ENCODE peak calls at places on chromosomes 6 and 20, in eight cellular contexts. One of them, this sample, is unnamed.

GRCh38 chr20:49886571-49887203 is 28.6 kb downstream of the SPATA2 start:
- DNase-seq in RKO: no peak
- DNase-seq in adipocyte: no peak
- DNase-seq in EL: no peak
- DNase-seq in DMS 273 treated with DMSO at 0.1 percent for 48 hours: no peak
- DNase-seq in GM23338: no peak
- DNase-seq in Calu3: no peak
- DNase-seq in MCF 10A: no peak
- DNase-seq in this sample: no peak

GRCh38 chr6:5726976-5727718 is 279.6 kb downstream of the NRN1 start:
- DNase-seq in RKO: no peak
- DNase-seq in adipocyte: no peak
- DNase-seq in EL: peak; percentile 21
- DNase-seq in DMS 273 treated with DMSO at 0.1 percent for 48 hours: no peak
- DNase-seq in GM23338: peak; percentile 26
- DNase-seq in Calu3: no peak
- DNase-seq in MCF 10A: no peak
- DNase-seq in this sample: peak; percentile 17

GRCh38 chr6:4421837-4422236 is 286.5 kb upstream of the ECI2 start:
- DNase-seq in RKO: no peak
- DNase-seq in adipocyte: no peak
- DNase-seq in EL: no peak
- DNase-seq in DMS 273 treated with DMSO at 0.1 percent for 48 hours: no peak
- DNase-seq in GM23338: no peak
- DNase-seq in Calu3: no peak
- DNase-seq in MCF 10A: no peak
- DNase-seq in this sample: no peak

GRCh38 chr20:61991476-61991875 is 74.2 kb downstream of the TAF4 start:
- DNase-seq in RKO: no peak
- DNase-seq in adipocyte: no peak
- DNase-seq in EL: no peak
- DNase-seq in DMS 273 treated with DMSO at 0.1 percent for 48 hours: no peak
- DNase-seq in GM23338: no peak
- DNase-seq in Calu3: no peak
- DNase-seq in MCF 10A: no peak
- DNase-seq in this sample: no peak

GRCh38 chr6:41199427-41200246 is 1.3 kb downstream of the TREML2 start:
- DNase-seq in RKO: no peak
- DNase-seq in adipocyte: no peak
- DNase-seq in EL: no peak
- DNase-seq in DMS 273 treated with DMSO at 0.1 percent for 48 hours: no peak
- DNase-seq in GM23338: no peak
- DNase-seq in Calu3: no peak
- DNase-seq in MCF 10A: no peak
- DNase-seq in this sample: no peak

GRCh38 chr6:43621836-43622180 is 7.3 kb downstream of the GTPBP2 start:
- DNase-seq in RKO: no peak
- DNase-seq in adipocyte: no peak
- DNase-seq in EL: no peak
- DNase-seq in DMS 273 treated with DMSO at 0.1 percent for 48 hours: no peak
- DNase-seq in GM23338: no peak
- DNase-seq in Calu3: no peak
- DNase-seq in MCF 10A: no peak
- DNase-seq in this sample: no peak

GRCh38 chr20:42435230-42435629 is 754.5 kb downstream of the PTPRT start:
- DNase-seq in RKO: no peak
- DNase-seq in adipocyte: no peak
- DNase-seq in EL: no peak
- DNase-seq in DMS 273 treated with DMSO at 0.1 percent for 48 hours: no peak
- DNase-seq in GM23338: no peak
- DNase-seq in Calu3: no peak
- DNase-seq in MCF 10A: no peak
- DNase-seq in this sample: no peak

GRCh38 chr6:7243188-7243942 is 69.6 kb downstream of the SSR1 start:
- DNase-seq in RKO: peak; percentile 68
- DNase-seq in adipocyte: peak; percentile 91
- DNase-seq in EL: peak; percentile 67
- DNase-seq in DMS 273 treated with DMSO at 0.1 percent for 48 hours: peak; percentile 5
- DNase-seq in GM23338: peak; percentile 91
- DNase-seq in Calu3: peak; percentile 50
- DNase-seq in MCF 10A: peak; percentile 72
- DNase-seq in this sample: peak; percentile 51

GRCh38 chr6:53119772-53120409 is 28.8 kb downstream of the GCM1 start:
- DNase-seq in RKO: no peak
- DNase-seq in adipocyte: peak; percentile 79
- DNase-seq in EL: peak; percentile 71
- DNase-seq in DMS 273 treated with DMSO at 0.1 percent for 48 hours: no peak
- DNase-seq in GM23338: peak; percentile 64
- DNase-seq in Calu3: peak; percentile 46
- DNase-seq in MCF 10A: peak; percentile 55
- DNase-seq in this sample: peak; percentile 41

GRCh38 chr6:68778356-68779020 is 143.4 kb downstream of the ADGRB3 start:
- DNase-seq in RKO: peak; percentile 73
- DNase-seq in adipocyte: peak; percentile 42
- DNase-seq in EL: peak; percentile 3
- DNase-seq in DMS 273 treated with DMSO at 0.1 percent for 48 hours: peak; percentile 56
- DNase-seq in GM23338: peak; percentile 82
- DNase-seq in Calu3: peak; percentile 39
- DNase-seq in MCF 10A: peak; percentile 53
- DNase-seq in this sample: peak; percentile 41

GRCh38 chr6:111758608-111759293 is 114.5 kb downstream of the FYN start:
- DNase-seq in RKO: no peak
- DNase-seq in adipocyte: no peak
- DNase-seq in EL: no peak
- DNase-seq in DMS 273 treated with DMSO at 0.1 percent for 48 hours: no peak
- DNase-seq in GM23338: no peak
- DNase-seq in Calu3: no peak
- DNase-seq in MCF 10A: no peak
- DNase-seq in this sample: no peak

GRCh38 chr6:56851541-56852248 is 103.2 kb upstream of the BEND6 start:
- DNase-seq in RKO: peak; percentile 83
- DNase-seq in adipocyte: peak; percentile 93
- DNase-seq in EL: peak; percentile 91
- DNase-seq in DMS 273 treated with DMSO at 0.1 percent for 48 hours: peak; percentile 33
- DNase-seq in GM23338: peak; percentile 94
- DNase-seq in Calu3: peak; percentile 70
- DNase-seq in MCF 10A: peak; percentile 86
- DNase-seq in this sample: peak; percentile 52

GRCh38 chr20:37902504-37903313 is at the start of gene VSTM2L:
- DNase-seq in RKO: no peak
- DNase-seq in adipocyte: peak; percentile 53
- DNase-seq in EL: peak; percentile 49
- DNase-seq in DMS 273 treated with DMSO at 0.1 percent for 48 hours: no peak
- DNase-seq in GM23338: peak; percentile 77
- DNase-seq in Calu3: peak; percentile 55
- DNase-seq in MCF 10A: peak; percentile 63
- DNase-seq in this sample: peak; percentile 35